ENCODE peak calls at places on chromosomes 4 and X, in four cellular contexts. U is SK-N-SH, R is kidney, H is cardiac muscle cell. T is an unnamed sample. For H3K4me1, the result is how much of the 10 kb centered on the place peaks cover.

GRCh38 chrX:10769696-10770619 is 149.6 kb upstream of the MID1 start:
- DNase-seq in U (no peak), R (no peak), H (peak), T (no peak)

GRCh38 chr4:150229538-150229937 is 151.3 kb downstream of the DCLK2 start:
- DNase-seq in U (no peak), R (no peak), H (peak), T (no peak)

GRCh38 chrX:56505866-56506265 is 57.6 kb upstream of the UBQLN2 start:
- DNase-seq in U (no peak), R (no peak), H (no peak), T (no peak)

GRCh38 chr4:150021483-150021882 is 56.8 kb upstream of the DCLK2 start:
- DNase-seq in U (no peak), R (no peak), H (no peak), T (no peak)

GRCh38 chr4:84338367-84338766 is 160.7 kb downstream of the NKX6-1 start:
- DNase-seq in U (no peak), R (peak), H (no peak), T (no peak)

GRCh38 chr4:38565271-38566199 is 98.5 kb upstream of the KLF3 start:
- DNase-seq in U (no peak), R (no peak), H (peak), T (no peak)

GRCh38 chrX:154431321-154431720 is 2.8 kb downstream of the ATP6AP1 start:
- DNase-seq in U (no peak), R (peak), H (no peak), T (no peak)

GRCh38 chrX:135737361-135738071 is 24.1 kb downstream of the CT45A1 start:
- DNase-seq in U (no peak), R (no peak), H (peak), T (no peak)

GRCh38 chr4:121177238-121178137 is 13.4 kb upstream of the TNIP3 start:
- DNase-seq in U (no peak), R (no peak), H (no peak), T (no peak)

GRCh38 chr4:186684889-186685309 is 38.8 kb downstream of the FAT1 start:
- DNase-seq in U (no peak), R (no peak), H (no peak), T (no peak)

GRCh38 chr4:102717448-102718092 is 43.2 kb downstream of the MANBA start:
- DNase-seq in U (no peak), R (no peak), H (no peak), T (no peak)

GRCh38 chr4:8072235-8072968 is 86.2 kb downstream of the ABLIM2 start:
- DNase-seq in U (no peak), R (peak), H (no peak), T (no peak)

GRCh38 chr4:17589355-17589754 is 12.4 kb downstream of the LAP3 start:
- DNase-seq in U (no peak), R (no peak), H (no peak), T (no peak)

GRCh38 chrX:131812847-131813825 is 210.0 kb upstream of the STK26 start:
- DNase-seq in U (peak), R (peak), H (no peak), T (peak)

GRCh38 chr4:73870260-73870659 is 1.1 kb downstream of the CXCL1 start:
- DNase-seq in U (no peak), R (peak), H (peak), T (no peak)

GRCh38 chr4:73867783-73868182 is 1.4 kb upstream of the CXCL1 start:
- DNase-seq in U (no peak), R (no peak), H (no peak), T (no peak)

GRCh38 chr4:73866236-73866635 is 3.0 kb upstream of the CXCL1 start:
- DNase-seq in U (no peak), R (no peak), H (no peak), T (no peak)

GRCh38 chr4:73869130-73870055 is at the start of gene CXCL1:
- DNase-seq in U (peak), R (peak), H (peak), T (no peak)

DNA sequence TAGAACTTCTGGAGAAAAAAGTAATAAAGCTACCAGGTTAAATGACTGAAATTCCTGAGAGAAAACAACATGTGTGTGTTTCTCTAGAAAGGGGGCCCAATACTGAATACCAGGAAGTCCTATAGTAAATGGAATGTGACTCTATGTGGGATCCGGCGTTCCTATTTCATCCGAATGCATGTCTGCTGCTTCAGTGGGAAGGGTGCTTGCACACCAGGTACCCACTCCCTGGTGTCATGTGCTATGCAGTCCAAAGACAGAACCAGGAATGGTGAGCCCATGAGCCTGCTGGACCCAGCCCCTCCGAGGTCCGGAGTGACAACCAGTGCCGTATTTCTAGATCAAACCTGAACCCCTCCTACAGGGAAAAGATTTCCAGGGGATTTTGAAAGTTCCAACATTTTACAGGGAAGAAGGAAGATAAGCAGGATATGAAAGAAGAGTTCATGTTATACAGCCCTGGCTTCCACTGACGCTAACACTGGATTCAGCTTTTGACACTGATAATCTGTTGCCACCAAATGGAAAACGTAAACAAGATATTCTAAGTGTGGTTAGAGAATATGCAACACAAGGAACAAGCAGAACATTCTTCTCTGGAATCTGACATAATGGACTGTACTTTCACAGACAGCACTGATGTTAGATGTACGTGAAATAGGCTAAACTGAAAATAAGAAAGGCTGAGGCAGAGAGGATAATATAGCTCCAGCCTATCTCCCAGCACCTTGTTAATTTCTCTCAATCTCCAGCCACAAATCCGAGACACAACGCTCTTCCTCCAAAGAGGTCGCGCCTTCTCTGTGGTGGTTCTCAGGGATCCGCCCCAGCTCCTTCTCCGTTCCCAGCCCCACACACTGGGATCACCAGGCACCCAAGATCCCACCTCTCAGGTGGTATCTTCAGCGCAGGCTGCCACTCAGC is 725 bp upstream of the CXCL1 start:
- DNase-seq in U (no peak), R (peak), H (no peak), T (no peak)
- H3K4me3 ChIP-seq in U (no peak), R (peak), H (peak), T (peak)

GRCh38 chr4:3300198-3300671 is 7.4 kb downstream of the RGS12 start:
- DNase-seq in U (peak), R (peak), H (no peak), T (no peak)

GRCh38 chr4:3303445-3303824 is 10.6 kb downstream of the RGS12 start:
- DNase-seq in U (no peak), R (peak), H (no peak), T (no peak)

GRCh38 chr4:3302164-3302785 is 9.5 kb downstream of the RGS12 start:
- DNase-seq in U (no peak), R (peak), H (no peak), T (no peak)

GRCh38 chr4:3302786-3303444 is 10.1 kb downstream of the RGS12 start:
- DNase-seq in U (no peak), R (peak), H (no peak), T (no peak)

GRCh38 chr4:3301450-3302163 is 8.8 kb downstream of the RGS12 start:
- DNase-seq in U (no peak), R (peak), H (no peak), T (no peak)
- H3K4me1 ChIP-seq in U (under half), R (under half), H (half or more), T (under half)

GRCh38 chrX:37847733-37848197 is 394 bp upstream of the DYNLT3 start:
- DNase-seq in U (no peak), R (no peak), H (no peak), T (no peak)
- H3K4me3 ChIP-seq in U (peak), R (peak), H (peak), T (peak)

GRCh38 chr4:122854444-122854843 is 27.8 kb downstream of the FGF2 start:
- DNase-seq in U (no peak), R (no peak), H (peak), T (peak)

GRCh38 chr4:122857160-122857559 is 30.5 kb downstream of the FGF2 start:
- DNase-seq in U (no peak), R (no peak), H (no peak), T (no peak)

GRCh38 chr4:122855491-122855890 is 28.9 kb downstream of the FGF2 start:
- DNase-seq in U (no peak), R (no peak), H (no peak), T (no peak)

GRCh38 chr4:122851568-122851967 is 24.9 kb downstream of the FGF2 start:
- DNase-seq in U (no peak), R (no peak), H (no peak), T (no peak)

GRCh38 chr4:122854860-122855259 is 28.2 kb downstream of the FGF2 start:
- DNase-seq in U (no peak), R (no peak), H (no peak), T (no peak)
- H3K4me1 ChIP-seq in U (under half), R (under half), H (under half), T (under half)

GRCh38 chr4:72568959-72569718 is at the start of gene ADAMTS3:
- DNase-seq in U (peak), R (peak), H (peak), T (peak)
- H3K4me3 ChIP-seq in U (peak), R (peak), H (peak), T (peak)

DNA sequence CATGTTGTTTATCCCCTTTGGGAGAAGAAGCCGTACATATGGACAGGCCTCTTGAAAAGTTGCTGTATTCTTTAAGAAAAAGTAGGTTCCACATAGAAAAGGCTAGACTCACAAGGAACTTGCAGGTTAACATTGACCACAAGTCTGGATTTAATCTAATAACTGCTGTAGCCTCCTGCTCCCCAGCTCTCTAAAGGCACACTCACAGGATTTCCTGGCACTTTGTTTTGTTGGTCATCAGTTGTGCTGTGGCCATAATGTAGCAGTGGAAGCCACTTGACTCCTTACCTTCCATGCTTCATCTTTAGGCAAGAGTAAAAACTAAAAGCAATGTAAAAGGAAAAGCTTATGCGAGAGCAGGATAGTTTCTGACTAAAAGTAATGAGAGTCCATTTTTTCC is 19.8 kb downstream of the FNIP2 start:
- DNase-seq in U (no peak), R (no peak), H (no peak), T (no peak)
- H3K4me1 ChIP-seq in U (under half), R (under half), H (half or more), T (half or more)

GRCh38 chrX:107713205-107714195 is 62.1 kb downstream of the TSC22D3 start:
- DNase-seq in U (no peak), R (no peak), H (peak), T (no peak)

GRCh38 chrX:107714196-107714811 is 61.3 kb downstream of the TSC22D3 start:
- DNase-seq in U (no peak), R (no peak), H (peak), T (no peak)

GRCh38 chrX:107710617-107711391 is 64.8 kb downstream of the TSC22D3 start:
- DNase-seq in U (no peak), R (no peak), H (peak), T (no peak)

GRCh38 chrX:107711521-107712041 is 64.0 kb downstream of the TSC22D3 start:
- DNase-seq in U (no peak), R (no peak), H (peak), T (no peak)

GRCh38 chrX:107712231-107713204 is 63.1 kb downstream of the TSC22D3 start:
- DNase-seq in U (no peak), R (no peak), H (peak), T (peak)
- H3K4me3 ChIP-seq in U (no peak), R (no peak), H (no peak), T (peak)

GRCh38 chrX:120769576-120770341 is 105.9 kb downstream of the CT47B1 start:
- DNase-seq in U (peak), R (no peak), H (peak), T (no peak)
- H3K4me1 ChIP-seq in U (under half), R (under half), H (under half), T (under half)

DNA sequence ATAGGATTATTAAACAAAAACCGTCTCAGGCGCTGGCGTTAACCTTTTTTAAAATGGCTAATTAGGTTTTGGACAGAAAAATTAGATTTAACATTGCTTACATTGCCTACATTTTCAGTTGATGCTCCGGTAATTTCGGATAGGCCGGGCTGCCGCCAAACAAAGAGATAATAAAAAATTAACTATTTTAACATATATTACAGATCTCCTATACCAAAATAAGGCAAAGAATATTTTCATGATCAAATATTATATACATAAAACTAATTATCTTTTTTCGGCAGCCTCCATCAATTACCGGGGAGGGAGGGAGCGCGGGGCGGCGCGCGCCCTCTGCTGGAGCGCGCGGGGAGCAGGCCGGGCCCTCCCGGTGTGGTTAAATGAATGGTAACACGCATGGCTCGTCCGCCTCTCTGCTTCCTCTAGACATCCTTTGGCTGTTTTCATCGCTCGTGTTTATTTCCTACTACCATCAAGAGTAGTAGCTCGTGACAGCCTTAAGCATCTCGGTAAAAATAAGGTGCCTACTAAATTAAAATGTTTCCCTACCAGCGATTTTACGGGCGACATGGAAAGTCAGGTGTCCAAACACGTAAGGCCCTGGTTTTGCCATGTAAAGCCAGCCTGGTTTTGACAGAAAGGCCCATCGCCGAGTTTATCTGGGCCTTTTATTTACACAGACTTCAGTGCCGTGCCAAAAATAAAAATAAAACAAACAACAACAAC is 52.4 kb upstream of the TMEM33 start:
- DNase-seq in U (peak), R (no peak), H (peak), T (no peak)
- H3K4me3 ChIP-seq in U (peak), R (peak), H (peak), T (peak)